ENCODE peak calls at places on chromosomes 6 and 20, in six cellular contexts. L is GM12878, M is colonic mucosa, V is uterus, H is psoas muscle, K is fibroblast of lung. W is an unnamed sample.
A peak's percentile ranks its signal among the peaks of the same experiment; 100 is the strongest.

GRCh38 chr6:116461075-116461474 is at the start of gene CALHM6:
- DNase-seq in L (no peak), M (no peak), V (no peak), H (no peak), K (no peak), W (no peak)

GRCh38 chr6:147268254-147268653 is 64.0 kb downstream of the STXBP5 start:
- DNase-seq in L (no peak), M (no peak), V (no peak), H (no peak), K (peak; percentile 12), W (no peak)

GRCh38 chr6:112191509-112191908 is 62.9 kb downstream of the LAMA4 start:
- DNase-seq in L (no peak), M (no peak), V (no peak), H (no peak), K (no peak), W (no peak)

GRCh38 chr6:144758602-144759001 is 473.5 kb downstream of the UTRN start:
- DNase-seq in L (no peak), M (no peak), V (no peak), H (no peak), K (peak; percentile 37), W (no peak)

GRCh38 chr20:47181056-47181862 is 175.2 kb downstream of the ZMYND8 start:
- DNase-seq in L (no peak), M (peak; percentile 41), V (no peak), H (no peak), K (peak; percentile 78), W (peak; percentile 17)

GRCh38 chr6:170363255-170363654 is 56.7 kb downstream of the FAM120B start:
- DNase-seq in L (no peak), M (no peak), V (no peak), H (no peak), K (no peak), W (no peak)

GRCh38 chr6:166771701-166772100 is 144.7 kb upstream of the RPS6KA2 start:
- DNase-seq in L (no peak), M (no peak), V (no peak), H (no peak), K (no peak), W (no peak)

GRCh38 chr20:920306-920705 is 4.2 kb upstream of the ANGPT4 start:
- DNase-seq in L (no peak), M (no peak), V (no peak), H (no peak), K (no peak), W (no peak)

GRCh38 chr20:34579191-34579661 is 20.7 kb downstream of the MAP1LC3A start:
- DNase-seq in L (no peak), M (peak; percentile 85), V (peak; percentile 74), H (peak; percentile 47), K (peak; percentile 78), W (peak; percentile 76)

GRCh38 chr6:72721346-72721745 is 99.5 kb downstream of the KCNQ5 start:
- DNase-seq in L (no peak), M (no peak), V (no peak), H (no peak), K (no peak), W (no peak)

GRCh38 chr6:166498228-166498627 is 88.2 kb downstream of the RAMACL start:
- DNase-seq in L (no peak), M (no peak), V (no peak), H (no peak), K (no peak), W (no peak)

GRCh38 chr20:3364323-3365013 is 43.0 kb downstream of the DNAAF9 start:
- DNase-seq in L (no peak), M (no peak), V (no peak), H (no peak), K (no peak), W (no peak)

GRCh38 chr20:52201395-52201794 is 9.8 kb upstream of the ZFP64 start:
- DNase-seq in L (no peak), M (no peak), V (no peak), H (no peak), K (no peak), W (no peak)

GRCh38 chr20:4726710-4727391 is 5.1 kb downstream of the PRND start:
- DNase-seq in L (peak; percentile 24), M (no peak), V (peak; percentile 35), H (no peak), K (peak; percentile 72), W (no peak)

GRCh38 chr6:50864601-50865000 is 45.9 kb downstream of the TFAP2B start:
- DNase-seq in L (no peak), M (no peak), V (no peak), H (no peak), K (no peak), W (no peak)

GRCh38 chr20:46178891-46179290 is 60.8 kb downstream of the CD40 start:
- DNase-seq in L (no peak), M (no peak), V (no peak), H (no peak), K (no peak), W (no peak)

GRCh38 chr6:51384736-51385135 is 566.1 kb downstream of the TFAP2B start:
- DNase-seq in L (no peak), M (no peak), V (no peak), H (no peak), K (no peak), W (no peak)

GRCh38 chr20:29302979-29303644 is 1954.4 kb upstream of the DEFB115 start:
- DNase-seq in L (no peak), M (no peak), V (no peak), H (no peak), K (no peak), W (no peak)

GRCh38 chr6:6210994-6211393 is 109.5 kb downstream of the F13A1 start:
- DNase-seq in L (no peak), M (no peak), V (no peak), H (no peak), K (no peak), W (no peak)
- H3K4me1 ChIP-seq in L (no peaks in the 10 kb centered on the region), M (no peaks in the 10 kb centered on the region), V (no peaks in the 10 kb centered on the region), H (no peaks in the 10 kb centered on the region), K (no peaks in the 10 kb centered on the region), W (no peaks in the 10 kb centered on the region)

DNA sequence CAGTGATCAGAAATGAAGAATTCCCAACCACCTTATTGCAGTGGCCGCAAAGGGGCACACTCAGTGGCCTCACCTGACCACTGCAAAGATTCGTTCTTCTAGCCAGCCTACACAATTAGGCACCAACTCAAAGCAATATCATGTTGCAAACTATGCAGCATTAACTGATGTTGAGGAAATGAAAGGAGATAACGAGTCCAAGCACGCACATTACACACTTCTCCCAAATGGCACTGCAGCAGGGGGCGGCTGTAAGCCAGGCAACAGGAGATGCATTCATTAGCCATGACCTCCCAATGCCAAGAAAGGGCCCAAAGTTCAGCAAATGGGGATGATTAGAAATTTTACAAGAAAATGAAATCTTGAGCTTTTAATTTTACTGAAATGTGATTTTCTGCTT is 39.3 kb downstream of the ATXN1 start:
- DNase-seq in L (no peak), M (no peak), V (no peak), H (no peak), K (peak; percentile 67), W (no peak)
- H3K4me1 ChIP-seq in L (no peaks in the 10 kb centered on the region), M (no peaks in the 10 kb centered on the region), V (peaks cover 10% of the 10 kb centered on the region), H (peaks cover 66% of the 10 kb centered on the region), K (peaks cover 20% of the 10 kb centered on the region), W (peaks cover 6% of the 10 kb centered on the region)

GRCh38 chr6:106466211-106466610 is 105.7 kb downstream of the CRYBG1 start:
- DNase-seq in L (no peak), M (no peak), V (no peak), H (no peak), K (no peak), W (no peak)
- H3K4me1 ChIP-seq in L (no peaks in the 10 kb centered on the region), M (no peaks in the 10 kb centered on the region), V (no peaks in the 10 kb centered on the region), H (no peaks in the 10 kb centered on the region), K (no peaks in the 10 kb centered on the region), W (no peaks in the 10 kb centered on the region)

GRCh38 chr6:149480502-149481280 is 4.1 kb downstream of the ZC3H12D start:
- DNase-seq in L (no peak), M (no peak), V (no peak), H (no peak), K (no peak), W (no peak)
- H3K4me1 ChIP-seq in L (peaks cover 24% of the 10 kb centered on the region), M (peaks cover 7% of the 10 kb centered on the region), V (no peaks in the 10 kb centered on the region), H (peaks cover 14% of the 10 kb centered on the region), K (no peaks in the 10 kb centered on the region), W (no peaks in the 10 kb centered on the region)

DNA sequence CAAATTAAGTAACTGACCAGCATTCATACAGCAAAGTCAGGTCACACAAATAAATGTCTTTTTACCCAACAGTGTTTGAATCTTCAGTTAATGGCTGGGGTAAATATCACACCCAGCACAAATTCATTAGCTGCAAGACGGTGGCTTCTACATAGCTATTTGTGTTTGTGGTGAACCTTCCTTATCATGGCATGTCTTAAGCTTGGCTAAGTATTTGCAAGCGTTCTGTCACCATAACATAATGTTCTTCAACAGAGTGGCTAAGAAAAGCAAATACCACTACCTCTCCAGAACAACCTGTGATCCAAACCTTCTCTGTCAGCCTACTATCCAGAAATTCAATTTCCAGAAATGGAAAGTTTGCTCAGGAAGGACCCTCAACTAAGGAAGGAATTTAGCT is 255.6 kb upstream of the TAB2 start:
- DNase-seq in L (no peak), M (no peak), V (no peak), H (no peak), K (peak; percentile 16), W (no peak)
- H3K4me1 ChIP-seq in L (peaks cover 40% of the 10 kb centered on the region), M (peaks cover 8% of the 10 kb centered on the region), V (no peaks in the 10 kb centered on the region), H (no peaks in the 10 kb centered on the region), K (peaks cover 6% of the 10 kb centered on the region), W (peaks cover 9% of the 10 kb centered on the region)

DNA sequence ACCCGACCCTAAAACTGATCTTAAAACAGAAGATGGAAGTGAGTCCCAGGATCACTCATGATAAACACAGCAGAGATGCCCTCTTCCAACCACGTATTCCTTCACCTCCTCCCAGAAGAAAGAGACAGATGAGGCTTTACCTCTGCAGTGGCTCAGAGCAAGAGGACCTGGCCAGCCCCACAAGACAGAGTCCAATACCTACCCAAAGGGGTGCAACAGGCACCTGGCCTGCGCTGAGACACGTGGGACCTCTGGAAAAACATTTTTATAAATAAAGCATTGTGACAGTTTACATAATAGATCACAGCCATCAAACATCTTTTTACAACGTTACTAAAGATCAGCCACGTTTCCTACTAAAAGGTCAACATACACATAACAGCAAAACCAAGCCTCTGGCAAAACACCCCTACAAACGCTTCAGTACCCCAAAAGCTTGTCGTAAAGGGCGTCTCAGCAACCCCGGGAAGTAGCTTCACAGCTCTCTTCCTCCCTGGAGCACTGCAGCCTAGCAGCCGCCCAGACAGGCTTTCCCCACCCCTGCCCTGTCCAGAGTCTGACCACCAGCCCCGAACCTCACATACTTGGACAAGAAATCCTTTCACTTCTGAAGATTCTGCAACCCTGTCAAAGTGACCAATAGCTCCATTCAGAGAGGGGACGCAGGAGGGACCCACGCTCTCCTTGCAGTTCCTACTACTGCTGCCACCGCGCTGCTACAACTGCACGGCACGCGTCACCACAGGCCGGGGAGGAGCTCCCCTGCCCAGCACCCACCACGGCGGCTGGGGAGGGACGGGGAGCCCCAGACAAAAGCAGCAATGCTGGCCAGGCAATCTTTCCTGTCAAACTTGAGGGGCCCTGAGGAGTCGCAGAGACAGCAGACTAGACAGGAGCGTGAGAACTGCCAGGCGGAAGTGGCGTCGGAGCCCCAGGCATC is 2.8 kb downstream of the TAF4 start:
- DNase-seq in L (no peak), M (no peak), V (no peak), H (no peak), K (no peak), W (no peak)
- H3K4me1 ChIP-seq in L (peaks cover 9% of the 10 kb centered on the region), M (peaks cover 23% of the 10 kb centered on the region), V (peaks cover 19% of the 10 kb centered on the region), H (peaks cover 48% of the 10 kb centered on the region), K (peaks cover 15% of the 10 kb centered on the region), W (peaks cover 17% of the 10 kb centered on the region)

DNA sequence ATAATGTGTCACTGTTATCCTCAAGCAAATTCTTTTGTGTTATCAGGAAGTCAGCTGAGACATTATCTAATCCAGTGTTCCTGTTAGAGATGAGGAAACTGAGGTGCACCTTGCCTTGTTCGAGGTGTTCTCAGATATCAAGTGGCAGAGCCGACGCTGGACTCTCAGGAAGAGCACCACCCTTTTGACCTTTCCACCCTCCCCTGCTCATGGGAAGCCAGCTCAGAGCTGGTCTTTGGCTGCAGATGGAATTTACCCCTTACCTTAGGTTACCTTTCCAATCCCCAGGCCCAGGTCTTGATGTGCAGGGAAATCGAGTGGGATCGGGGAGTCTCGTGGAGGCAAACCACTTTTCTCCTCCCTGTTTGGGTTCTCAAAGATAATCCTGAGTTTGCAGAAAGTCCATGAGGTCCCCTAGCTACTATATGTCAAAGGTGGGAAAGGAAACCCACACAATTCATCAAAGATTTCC is 62.9 kb upstream of the PIM1 start:
- DNase-seq in L (no peak), M (no peak), V (no peak), H (no peak), K (no peak), W (no peak)
- H3K4me1 ChIP-seq in L (peaks cover 33% of the 10 kb centered on the region), M (peaks cover 9% of the 10 kb centered on the region), V (peaks cover 19% of the 10 kb centered on the region), H (peaks cover 19% of the 10 kb centered on the region), K (peaks cover 12% of the 10 kb centered on the region), W (peaks cover 15% of the 10 kb centered on the region)

W was measured in prostate gland.